ENCODE peak calls at places on chromosome 1, in ten cellular contexts. C, G, E, S, X, D, B, I, U and M are unnamed samples.

GRCh38 chr1:193322218-193322617 is 135.8 kb upstream of the B3GALT2 start:
- DNase-seq in D (no peak), C (no peak), E (peak), G (no peak), X (no peak), U (no peak), B (peak), S (no peak), I (no peak), M (no peak)

GRCh38 chr1:113677250-113678158 is 81.8 kb downstream of the PHTF1 start:
- DNase-seq in U (no peak), D (no peak), B (peak), X (no peak), G (peak), E (peak), I (peak), C (no peak), S (peak), M (peak)

GRCh38 chr1:210697185-210697584 is 368.5 kb downstream of the HHAT start:
- DNase-seq in G (no peak), C (no peak), D (no peak), E (no peak), U (no peak), B (no peak), I (peak), X (no peak), S (no peak), M (no peak)

GRCh38 chr1:111334169-111334568 is 43.5 kb downstream of the CHIA start:
- DNase-seq in S (peak), C (no peak), I (peak), E (peak), G (peak), D (no peak), X (peak), B (peak), U (no peak), M (peak)

GRCh38 chr1:36585760-36586072 is 103.0 kb upstream of the CSF3R start:
- DNase-seq in G (no peak), C (no peak), E (peak), I (no peak), S (no peak), D (no peak), U (no peak), B (no peak), X (no peak), M (no peak)

GRCh38 chr1:151718666-151719065 is 2.1 kb upstream of the CELF3 start:
- DNase-seq in D (no peak), S (no peak), C (no peak), U (no peak), G (no peak), E (no peak), I (no peak), X (no peak), B (no peak), M (no peak)

GRCh38 chr1:94713472-94714141 is 106.5 kb upstream of the SLC44A3 start:
- DNase-seq in E (peak), I (no peak), S (no peak), G (no peak), B (peak), D (peak), C (peak), X (peak), U (peak), M (peak)

GRCh38 chr1:94310570-94311270 is 73.3 kb upstream of the ARHGAP29 start:
- DNase-seq in E (no peak), D (no peak), S (no peak), C (no peak), B (no peak), X (no peak), U (no peak), G (no peak), I (no peak), M (no peak)

GRCh38 chr1:65769621-65770020 is 23.1 kb upstream of the PDE4B start:
- DNase-seq in B (peak), E (no peak), S (no peak), X (no peak), C (no peak), U (no peak), G (no peak), I (no peak), D (no peak), M (no peak)

GRCh38 chr1:29470087-29470787 is 233.9 kb downstream of the PTPRU start:
- DNase-seq in X (no peak), C (no peak), G (no peak), I (peak), E (no peak), S (no peak), U (peak), B (no peak), D (no peak), M (no peak)

GRCh38 chr1:171786534-171786933 is 5.1 kb downstream of the METTL13 start:
- DNase-seq in G (no peak), B (no peak), C (no peak), E (no peak), X (no peak), I (no peak), U (no peak), S (no peak), D (no peak), M (no peak)

GRCh38 chr1:171781167-171781875 is at the start of gene METTL13:
- DNase-seq in I (peak), D (peak), G (peak), E (peak), X (peak), U (peak), S (peak), C (peak), B (peak), M (peak)

GRCh38 chr1:171785766-171786165 is 4.3 kb downstream of the METTL13 start:
- DNase-seq in U (no peak), D (no peak), B (no peak), C (no peak), I (no peak), X (no peak), S (no peak), E (no peak), G (no peak), M (no peak)

GRCh38 chr1:171784779-171785178 is 3.3 kb downstream of the METTL13 start:
- DNase-seq in X (no peak), C (no peak), I (no peak), D (no peak), G (no peak), E (no peak), S (no peak), U (no peak), B (no peak), M (peak)

GRCh38 chr1:171783816-171784530 is 2.5 kb downstream of the METTL13 start:
- DNase-seq in D (no peak), U (no peak), E (no peak), S (no peak), I (no peak), G (no peak), X (no peak), B (no peak), C (no peak), M (no peak)
- H3K4me3 ChIP-seq in D (no peak), U (no peak), E (no peak), S (no peak), I (no peak), G (peak), X (no peak), B (no peak), C (no peak), M (no peak)

DNA sequence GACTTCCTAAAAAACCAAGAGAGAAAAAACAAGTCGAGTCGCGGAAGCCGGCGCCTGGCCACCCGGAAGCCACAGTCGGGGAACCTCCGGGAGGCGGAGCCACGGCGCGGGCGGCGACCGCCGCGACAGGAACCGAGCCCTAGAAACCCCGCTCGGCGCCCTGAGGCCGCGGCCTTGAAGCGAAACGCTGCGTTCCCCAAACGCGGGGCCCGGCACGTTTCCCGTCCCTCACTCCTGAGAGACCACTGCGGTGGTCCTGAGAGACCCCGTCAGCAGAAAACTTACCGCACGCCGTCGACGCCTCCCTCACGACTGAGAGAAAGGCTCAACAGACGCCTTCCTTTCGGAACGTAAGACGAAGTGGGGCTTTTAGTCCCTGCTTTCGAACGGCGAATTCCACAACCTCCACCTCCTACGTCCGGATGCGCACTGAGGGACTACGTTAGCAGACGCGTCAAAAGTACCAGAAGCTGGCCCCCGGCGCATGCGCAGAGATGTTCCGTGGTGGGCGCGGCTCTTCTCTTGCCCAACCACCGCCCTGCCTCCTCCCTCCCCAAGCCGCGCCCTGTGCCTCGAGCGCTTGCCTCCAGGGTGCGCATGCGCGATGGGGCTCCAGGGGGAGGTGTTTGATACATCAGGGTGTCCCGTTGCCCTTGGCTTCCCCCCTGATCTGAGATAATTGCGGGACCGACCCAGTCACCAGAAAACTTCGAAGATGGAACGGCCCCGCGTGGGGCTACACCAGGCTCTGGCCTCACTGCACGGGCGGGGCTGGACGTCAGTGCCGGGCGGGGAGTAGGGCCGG is at the start of gene RSRP1:
- DNase-seq in G (peak), U (peak), D (peak), B (peak), E (peak), S (peak), I (peak), C (peak), X (peak), M (peak)
- TF ChIP-seq CTCF in G (no peak), U (no peak), D (no peak), B (no peak), E (no peak), S (no peak), I (no peak), C (no peak), X (peak), M (no peak)

DNA sequence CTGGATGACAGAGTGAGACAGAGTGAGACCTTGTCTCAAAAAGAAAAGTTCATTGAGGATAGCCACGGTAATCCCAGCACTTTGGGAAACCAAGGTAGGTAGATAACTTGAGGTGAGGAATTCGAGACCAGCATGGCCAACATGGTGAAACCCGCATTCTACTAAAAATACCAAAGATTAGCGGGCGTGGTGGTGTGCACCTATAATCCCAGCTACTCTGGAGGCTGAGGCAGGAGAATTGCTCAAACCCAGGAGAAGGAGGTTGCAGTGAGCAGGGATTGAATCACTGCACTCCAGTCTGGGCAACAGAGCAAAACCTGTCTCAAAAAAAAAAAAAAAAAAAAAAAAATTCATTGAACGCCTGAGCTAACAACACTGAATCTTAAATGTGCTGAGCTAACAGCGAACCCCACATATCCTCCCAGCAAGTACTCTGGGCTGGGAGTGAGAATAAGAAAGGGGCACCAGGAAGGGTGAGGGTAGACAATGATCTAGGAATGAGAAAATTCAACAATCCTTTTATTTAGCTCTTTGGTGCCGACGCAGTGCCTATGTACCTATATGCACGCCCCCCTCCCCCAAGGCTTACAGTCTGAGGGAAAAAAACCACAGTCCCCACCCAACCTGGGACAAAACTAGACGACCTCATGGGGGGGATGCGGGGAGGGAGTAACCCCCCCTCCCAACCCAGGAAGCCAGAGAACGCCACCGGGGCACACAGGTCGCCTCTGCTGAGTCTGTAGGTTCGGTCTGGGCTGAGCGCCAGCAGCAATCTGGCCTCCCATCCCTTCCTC is 1.4 kb upstream of the CACNA1S start:
- DNase-seq in I (no peak), U (no peak), E (peak), D (no peak), S (no peak), C (no peak), B (no peak), X (no peak), G (no peak), M (no peak)
- H3K4me3 ChIP-seq in I (peak), U (no peak), E (peak), D (peak), S (no peak), C (peak), B (peak), X (peak), G (no peak), M (no peak)

DNA sequence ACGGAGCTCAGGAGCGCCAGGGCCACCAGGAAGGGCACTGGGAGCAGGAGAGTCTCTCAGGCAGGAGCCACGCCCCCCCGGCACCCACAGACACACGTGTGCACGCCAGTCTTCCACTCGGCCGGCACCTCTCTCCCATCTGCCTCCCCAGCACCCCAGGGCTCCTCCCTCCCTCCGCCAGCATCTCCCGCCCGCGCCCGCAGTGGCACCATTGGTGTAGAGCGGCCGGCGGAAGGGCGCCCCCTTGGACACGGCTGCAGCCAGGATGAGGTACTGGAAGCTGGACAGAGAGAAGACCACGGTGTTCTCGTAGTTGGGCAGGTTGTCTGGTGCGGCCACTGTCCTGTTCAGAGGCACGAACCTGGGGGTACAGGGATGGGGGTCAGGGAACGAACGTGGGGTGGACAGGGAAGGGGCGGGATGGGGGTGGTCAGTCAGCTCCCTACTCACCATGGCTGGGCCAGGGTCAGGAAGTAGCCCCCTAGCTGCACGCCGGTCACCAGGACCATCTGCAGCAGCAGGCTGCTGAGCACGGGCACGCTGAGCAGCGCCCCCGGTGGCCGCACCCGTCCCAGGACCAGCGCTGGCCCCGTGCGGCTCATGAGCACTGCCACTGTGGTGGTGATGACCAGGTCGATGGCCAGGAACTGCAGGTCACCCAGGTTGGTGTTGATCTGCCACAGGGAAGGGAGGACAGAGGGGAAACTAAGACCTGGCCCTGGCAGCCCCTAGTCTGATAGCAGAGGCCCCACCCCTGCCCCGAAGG is 6.4 kb upstream of the MFAP2 start:
- DNase-seq in G (no peak), U (no peak), D (no peak), E (no peak), B (no peak), S (peak), I (no peak), X (no peak), C (no peak), M (no peak)
- TF ChIP-seq CTCF in G (peak), U (no peak), D (no peak), E (peak), B (no peak), S (peak), I (peak), X (peak), C (no peak), M (peak)

GRCh38 chr1:109913360-109913879 is 2.8 kb downstream of the CSF1 start:
- DNase-seq in E (no peak), D (no peak), I (no peak), C (no peak), X (no peak), S (no peak), U (no peak), G (no peak), B (no peak), M (no peak)

GRCh38 chr1:109914587-109915240 is 4.1 kb downstream of the CSF1 start:
- DNase-seq in I (peak), U (no peak), S (no peak), X (no peak), E (no peak), B (peak), D (no peak), G (no peak), C (no peak), M (no peak)

GRCh38 chr1:109912214-109912861 is 1.7 kb downstream of the CSF1 start:
- DNase-seq in D (no peak), C (no peak), I (no peak), U (no peak), B (peak), X (no peak), G (no peak), S (no peak), E (no peak), M (no peak)

GRCh38 chr1:109910963-109911798 is 532 bp downstream of the CSF1 start:
- DNase-seq in S (peak), G (no peak), B (no peak), X (no peak), C (no peak), D (no peak), I (no peak), E (no peak), U (no peak), M (peak)

DNA sequence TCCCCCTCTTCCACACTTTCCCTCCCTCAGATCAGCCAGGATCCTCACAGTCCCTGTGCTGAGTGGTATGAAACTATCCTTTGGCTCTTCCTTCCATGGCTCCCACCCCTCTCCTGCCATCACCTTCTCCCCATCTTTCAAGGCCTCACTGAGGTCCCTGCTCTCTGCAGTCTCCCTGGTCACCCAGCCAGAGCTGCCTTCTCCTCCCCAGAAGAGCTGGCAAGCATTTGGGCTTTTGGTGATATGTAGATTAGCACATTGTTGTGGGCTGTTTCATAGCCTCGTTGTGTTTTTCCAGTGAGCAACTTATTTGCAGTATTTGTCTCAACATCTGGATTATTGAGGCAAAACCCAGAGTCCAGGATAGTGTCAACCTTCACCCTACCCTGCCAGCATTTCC is 2.2 kb downstream of the CSF1 start:
- DNase-seq in E (no peak), X (no peak), D (no peak), S (no peak), I (no peak), C (no peak), G (no peak), U (no peak), B (peak), M (no peak)
- H3K4me3 ChIP-seq in E (no peak), X (peak), D (peak), S (no peak), I (no peak), C (peak), G (no peak), U (peak), B (peak), M (no peak)